ENCODE peak calls at places on chromosomes 12 and 14, in eight cellular contexts. One of them, this sample, is unnamed.

GRCh38 chr12:128259556-128260070 is 7.4 kb upstream of the TMEM132C start:
- DNase-seq in GM23338: peak
- DNase-seq in astrocyte of the cerebellum: no peak
- DNase-seq in activated CD8-positive, alpha-beta T cell treated with anti-CD3 and anti-CD28 coated beads for 36 hours: peak
- DNase-seq in upper lobe of right lung: no peak
- DNase-seq in tibial nerve: peak
- DNase-seq in lower leg skin: no peak
- DNase-seq in right atrium auricular region: no peak
- DNase-seq in this sample: no peak

GRCh38 chr12:120793357-120793756 is 67.7 kb downstream of the ACADS start:
- DNase-seq in GM23338: no peak
- DNase-seq in astrocyte of the cerebellum: no peak
- DNase-seq in activated CD8-positive, alpha-beta T cell treated with anti-CD3 and anti-CD28 coated beads for 36 hours: no peak
- DNase-seq in upper lobe of right lung: no peak
- DNase-seq in tibial nerve: no peak
- DNase-seq in lower leg skin: no peak
- DNase-seq in right atrium auricular region: no peak
- DNase-seq in this sample: no peak

GRCh38 chr14:71582705-71583104 is 349.5 kb upstream of the RGS6 start:
- DNase-seq in GM23338: no peak
- DNase-seq in astrocyte of the cerebellum: peak
- DNase-seq in activated CD8-positive, alpha-beta T cell treated with anti-CD3 and anti-CD28 coated beads for 36 hours: no peak
- DNase-seq in upper lobe of right lung: no peak
- DNase-seq in tibial nerve: no peak
- DNase-seq in lower leg skin: no peak
- DNase-seq in right atrium auricular region: no peak
- DNase-seq in this sample: no peak

GRCh38 chr14:93965287-93965821 is 11.0 kb downstream of the ASB2 start:
- DNase-seq in GM23338: no peak
- DNase-seq in astrocyte of the cerebellum: peak
- DNase-seq in activated CD8-positive, alpha-beta T cell treated with anti-CD3 and anti-CD28 coated beads for 36 hours: no peak
- DNase-seq in upper lobe of right lung: no peak
- DNase-seq in tibial nerve: no peak
- DNase-seq in lower leg skin: no peak
- DNase-seq in right atrium auricular region: no peak
- DNase-seq in this sample: no peak

GRCh38 chr12:120856980-120857379 is 47.2 kb downstream of the SPPL3 start:
- DNase-seq in GM23338: peak
- DNase-seq in astrocyte of the cerebellum: no peak
- DNase-seq in activated CD8-positive, alpha-beta T cell treated with anti-CD3 and anti-CD28 coated beads for 36 hours: no peak
- DNase-seq in upper lobe of right lung: no peak
- DNase-seq in tibial nerve: no peak
- DNase-seq in lower leg skin: no peak
- DNase-seq in right atrium auricular region: no peak
- DNase-seq in this sample: no peak

GRCh38 chr14:74531467-74531866 is 37.9 kb downstream of the ISCA2 start:
- DNase-seq in GM23338: peak
- DNase-seq in astrocyte of the cerebellum: no peak
- DNase-seq in activated CD8-positive, alpha-beta T cell treated with anti-CD3 and anti-CD28 coated beads for 36 hours: peak
- DNase-seq in upper lobe of right lung: no peak
- DNase-seq in tibial nerve: no peak
- DNase-seq in lower leg skin: no peak
- DNase-seq in right atrium auricular region: no peak
- DNase-seq in this sample: no peak

GRCh38 chr14:62087191-62087590 is 325.0 kb downstream of the SNAPC1 start:
- DNase-seq in GM23338: no peak
- DNase-seq in astrocyte of the cerebellum: no peak
- DNase-seq in activated CD8-positive, alpha-beta T cell treated with anti-CD3 and anti-CD28 coated beads for 36 hours: no peak
- DNase-seq in upper lobe of right lung: no peak
- DNase-seq in tibial nerve: no peak
- DNase-seq in lower leg skin: no peak
- DNase-seq in right atrium auricular region: no peak
- DNase-seq in this sample: no peak

GRCh38 chr12:46153267-46153872 is 115.5 kb downstream of the SLC38A1 start:
- DNase-seq in GM23338: peak
- DNase-seq in astrocyte of the cerebellum: peak
- DNase-seq in activated CD8-positive, alpha-beta T cell treated with anti-CD3 and anti-CD28 coated beads for 36 hours: no peak
- DNase-seq in upper lobe of right lung: no peak
- DNase-seq in tibial nerve: no peak
- DNase-seq in lower leg skin: no peak
- DNase-seq in right atrium auricular region: no peak
- DNase-seq in this sample: peak

GRCh38 chr12:31737345-31737744 is 8.5 kb upstream of the AMN1 start:
- DNase-seq in GM23338: no peak
- DNase-seq in astrocyte of the cerebellum: no peak
- DNase-seq in activated CD8-positive, alpha-beta T cell treated with anti-CD3 and anti-CD28 coated beads for 36 hours: no peak
- DNase-seq in upper lobe of right lung: no peak
- DNase-seq in tibial nerve: no peak
- DNase-seq in lower leg skin: no peak
- DNase-seq in right atrium auricular region: no peak
- DNase-seq in this sample: no peak

GRCh38 chr12:69701821-69702220 is 2.7 kb upstream of the BEST3 start:
- DNase-seq in GM23338: no peak
- DNase-seq in astrocyte of the cerebellum: no peak
- DNase-seq in activated CD8-positive, alpha-beta T cell treated with anti-CD3 and anti-CD28 coated beads for 36 hours: no peak
- DNase-seq in upper lobe of right lung: no peak
- DNase-seq in tibial nerve: no peak
- DNase-seq in lower leg skin: no peak
- DNase-seq in right atrium auricular region: no peak
- DNase-seq in this sample: no peak

GRCh38 chr12:89863332-89863938 is 154.8 kb upstream of the ATP2B1 start:
- DNase-seq in GM23338: no peak
- DNase-seq in astrocyte of the cerebellum: no peak
- DNase-seq in activated CD8-positive, alpha-beta T cell treated with anti-CD3 and anti-CD28 coated beads for 36 hours: peak
- DNase-seq in upper lobe of right lung: no peak
- DNase-seq in tibial nerve: no peak
- DNase-seq in lower leg skin: no peak
- DNase-seq in right atrium auricular region: no peak
- DNase-seq in this sample: peak

GRCh38 chr12:1448321-1448720 is 146.1 kb downstream of the FBXL14 start:
- DNase-seq in GM23338: no peak
- DNase-seq in astrocyte of the cerebellum: no peak
- DNase-seq in activated CD8-positive, alpha-beta T cell treated with anti-CD3 and anti-CD28 coated beads for 36 hours: no peak
- DNase-seq in upper lobe of right lung: no peak
- DNase-seq in tibial nerve: no peak
- DNase-seq in lower leg skin: no peak
- DNase-seq in right atrium auricular region: no peak
- DNase-seq in this sample: no peak

GRCh38 chr12:59651230-59651920 is 55.5 kb downstream of the SLC16A7 start:
- DNase-seq in GM23338: no peak
- DNase-seq in astrocyte of the cerebellum: no peak
- DNase-seq in activated CD8-positive, alpha-beta T cell treated with anti-CD3 and anti-CD28 coated beads for 36 hours: no peak
- DNase-seq in upper lobe of right lung: no peak
- DNase-seq in tibial nerve: no peak
- DNase-seq in lower leg skin: no peak
- DNase-seq in right atrium auricular region: no peak
- DNase-seq in this sample: no peak

GRCh38 chr14:92507174-92507768 is 6.3 kb upstream of the RIN3 start:
- DNase-seq in GM23338: no peak
- DNase-seq in astrocyte of the cerebellum: no peak
- DNase-seq in activated CD8-positive, alpha-beta T cell treated with anti-CD3 and anti-CD28 coated beads for 36 hours: no peak
- DNase-seq in upper lobe of right lung: peak
- DNase-seq in tibial nerve: peak
- DNase-seq in lower leg skin: no peak
- DNase-seq in right atrium auricular region: no peak
- DNase-seq in this sample: no peak

GRCh38 chr12:13670249-13670648 is 311.2 kb downstream of the GRIN2B start:
- DNase-seq in GM23338: no peak
- DNase-seq in astrocyte of the cerebellum: no peak
- DNase-seq in activated CD8-positive, alpha-beta T cell treated with anti-CD3 and anti-CD28 coated beads for 36 hours: no peak
- DNase-seq in upper lobe of right lung: no peak
- DNase-seq in tibial nerve: no peak
- DNase-seq in lower leg skin: no peak
- DNase-seq in right atrium auricular region: no peak
- DNase-seq in this sample: no peak

GRCh38 chr12:67633708-67634107 is 14.8 kb upstream of the DYRK2 start:
- DNase-seq in GM23338: no peak
- DNase-seq in astrocyte of the cerebellum: no peak
- DNase-seq in activated CD8-positive, alpha-beta T cell treated with anti-CD3 and anti-CD28 coated beads for 36 hours: no peak
- DNase-seq in upper lobe of right lung: peak
- DNase-seq in tibial nerve: peak
- DNase-seq in lower leg skin: no peak
- DNase-seq in right atrium auricular region: no peak
- DNase-seq in this sample: no peak

GRCh38 chr14:56333361-56334279 is 215.4 kb downstream of the PELI2 start:
- DNase-seq in GM23338: no peak
- DNase-seq in astrocyte of the cerebellum: peak
- DNase-seq in activated CD8-positive, alpha-beta T cell treated with anti-CD3 and anti-CD28 coated beads for 36 hours: no peak
- DNase-seq in upper lobe of right lung: no peak
- DNase-seq in tibial nerve: no peak
- DNase-seq in lower leg skin: no peak
- DNase-seq in right atrium auricular region: no peak
- DNase-seq in this sample: no peak

GRCh38 chr12:111557271-111558106 is 41.6 kb downstream of the ATXN2 start:
- DNase-seq in GM23338: no peak
- DNase-seq in astrocyte of the cerebellum: no peak
- DNase-seq in activated CD8-positive, alpha-beta T cell treated with anti-CD3 and anti-CD28 coated beads for 36 hours: no peak
- DNase-seq in upper lobe of right lung: no peak
- DNase-seq in tibial nerve: no peak
- DNase-seq in lower leg skin: no peak
- DNase-seq in right atrium auricular region: no peak
- DNase-seq in this sample: no peak

GRCh38 chr12:110168732-110169455 is 44.7 kb downstream of the IFT81 start:
- DNase-seq in GM23338: no peak
- DNase-seq in astrocyte of the cerebellum: no peak
- DNase-seq in activated CD8-positive, alpha-beta T cell treated with anti-CD3 and anti-CD28 coated beads for 36 hours: no peak
- DNase-seq in upper lobe of right lung: no peak
- DNase-seq in tibial nerve: no peak
- DNase-seq in lower leg skin: no peak
- DNase-seq in right atrium auricular region: no peak
- DNase-seq in this sample: no peak

GRCh38 chr12:100840748-100841147 is 46.2 kb downstream of the ANO4 start:
- DNase-seq in GM23338: no peak
- DNase-seq in astrocyte of the cerebellum: no peak
- DNase-seq in activated CD8-positive, alpha-beta T cell treated with anti-CD3 and anti-CD28 coated beads for 36 hours: no peak
- DNase-seq in upper lobe of right lung: no peak
- DNase-seq in tibial nerve: no peak
- DNase-seq in lower leg skin: no peak
- DNase-seq in right atrium auricular region: no peak
- DNase-seq in this sample: no peak

DNA sequence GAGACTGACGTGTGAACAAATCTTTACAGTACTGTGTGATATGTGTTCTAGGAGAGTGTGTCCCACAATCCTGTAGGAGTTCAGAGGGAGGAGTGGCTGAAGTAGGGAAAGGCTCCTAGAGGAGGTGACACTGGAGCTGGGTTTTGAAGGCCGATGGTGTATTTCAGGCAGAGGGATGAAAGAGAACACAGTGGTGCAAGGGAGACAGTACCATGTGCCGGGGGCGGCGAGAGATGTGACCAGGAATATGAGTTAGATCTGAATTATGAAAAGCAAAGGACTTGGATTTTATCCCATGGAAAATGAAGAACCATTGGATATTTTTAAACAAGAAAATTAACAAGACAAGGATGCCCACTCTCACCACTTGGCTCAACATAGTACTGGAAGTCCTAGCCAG is 77.0 kb upstream of the ESRRB start:
- DNase-seq in GM23338: no peak
- DNase-seq in astrocyte of the cerebellum: no peak
- DNase-seq in activated CD8-positive, alpha-beta T cell treated with anti-CD3 and anti-CD28 coated beads for 36 hours: no peak
- DNase-seq in upper lobe of right lung: no peak
- DNase-seq in tibial nerve: no peak
- DNase-seq in lower leg skin: peak
- DNase-seq in right atrium auricular region: no peak
- DNase-seq in this sample: no peak
- TF ChIP-seq CTCF in GM23338: no peak
- TF ChIP-seq CTCF in astrocyte of the cerebellum: no peak
- TF ChIP-seq CTCF in activated CD8-positive, alpha-beta T cell treated with anti-CD3 and anti-CD28 coated beads for 36 hours: no peak
- TF ChIP-seq CTCF in upper lobe of right lung: no peak
- TF ChIP-seq CTCF in tibial nerve: no peak
- TF ChIP-seq CTCF in lower leg skin: no peak
- TF ChIP-seq CTCF in right atrium auricular region: no peak
- TF ChIP-seq CTCF in this sample: no peak

DNA sequence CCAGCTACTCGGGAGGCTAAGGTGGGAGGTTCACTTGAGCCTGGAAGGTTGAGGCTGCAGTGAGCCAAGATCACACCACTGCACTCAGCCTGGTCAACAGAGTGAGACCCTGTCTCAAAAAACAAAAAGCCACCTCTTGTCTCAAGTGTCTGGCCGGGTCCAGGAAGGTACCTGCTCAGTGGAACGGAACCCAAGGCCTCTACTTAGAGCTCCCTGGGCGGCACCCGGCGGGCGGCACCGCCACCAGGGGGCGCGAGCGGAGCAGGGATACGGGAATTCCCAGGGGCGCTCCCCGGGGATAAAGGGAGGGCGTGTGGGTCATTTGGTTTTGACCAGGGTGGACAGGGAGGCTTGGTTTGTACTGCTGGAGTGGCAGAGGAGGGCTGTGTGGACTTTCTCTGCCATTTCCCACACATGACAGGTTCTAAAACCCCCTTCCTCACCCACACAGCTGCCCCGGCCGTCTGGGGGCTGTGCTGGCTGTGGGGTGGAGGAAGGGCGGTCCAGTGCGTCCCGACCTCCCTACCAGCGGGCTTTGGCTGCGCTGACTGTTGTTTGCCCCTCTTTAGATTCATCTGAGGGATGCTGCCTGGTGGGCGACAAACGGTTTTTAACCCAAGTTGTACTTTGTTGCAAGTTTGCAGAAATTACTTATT is 91.4 kb downstream of the SETD3 start:
- DNase-seq in GM23338: peak
- DNase-seq in astrocyte of the cerebellum: no peak
- DNase-seq in activated CD8-positive, alpha-beta T cell treated with anti-CD3 and anti-CD28 coated beads for 36 hours: peak
- DNase-seq in upper lobe of right lung: peak
- DNase-seq in tibial nerve: no peak
- DNase-seq in lower leg skin: peak
- DNase-seq in right atrium auricular region: no peak
- DNase-seq in this sample: peak
- TF ChIP-seq CTCF in GM23338: peak
- TF ChIP-seq CTCF in astrocyte of the cerebellum: peak
- TF ChIP-seq CTCF in activated CD8-positive, alpha-beta T cell treated with anti-CD3 and anti-CD28 coated beads for 36 hours: peak
- TF ChIP-seq CTCF in upper lobe of right lung: peak
- TF ChIP-seq CTCF in tibial nerve: peak
- TF ChIP-seq CTCF in lower leg skin: no peak
- TF ChIP-seq CTCF in right atrium auricular region: peak
- TF ChIP-seq CTCF in this sample: peak

DNA sequence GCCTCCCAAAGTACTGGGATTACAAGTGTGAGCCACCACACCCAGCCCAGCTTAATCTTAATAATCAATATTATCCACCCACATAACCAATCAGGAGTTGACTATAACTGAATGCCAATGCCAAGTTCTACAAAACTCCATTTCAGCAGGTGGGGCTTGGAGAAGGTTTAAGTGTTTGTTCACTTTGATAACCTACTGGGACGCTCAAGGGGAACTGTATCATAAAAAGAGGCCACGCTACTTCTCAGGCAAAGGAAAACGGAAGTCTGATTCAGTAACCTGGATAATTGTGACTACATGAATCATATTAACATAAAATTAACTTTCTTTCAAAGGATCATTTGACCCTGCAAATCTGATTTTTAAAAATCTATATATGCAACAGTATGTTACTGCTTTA is 179.2 kb downstream of the BCAT1 start:
- DNase-seq in GM23338: no peak
- DNase-seq in astrocyte of the cerebellum: no peak
- DNase-seq in activated CD8-positive, alpha-beta T cell treated with anti-CD3 and anti-CD28 coated beads for 36 hours: no peak
- DNase-seq in upper lobe of right lung: no peak
- DNase-seq in tibial nerve: no peak
- DNase-seq in lower leg skin: no peak
- DNase-seq in right atrium auricular region: no peak
- DNase-seq in this sample: no peak
- TF ChIP-seq CTCF in GM23338: no peak
- TF ChIP-seq CTCF in astrocyte of the cerebellum: no peak
- TF ChIP-seq CTCF in activated CD8-positive, alpha-beta T cell treated with anti-CD3 and anti-CD28 coated beads for 36 hours: no peak
- TF ChIP-seq CTCF in upper lobe of right lung: no peak
- TF ChIP-seq CTCF in tibial nerve: no peak
- TF ChIP-seq CTCF in lower leg skin: no peak
- TF ChIP-seq CTCF in right atrium auricular region: no peak
- TF ChIP-seq CTCF in this sample: no peak

GRCh38 chr12:51891843-51892242 is 3.9 kb downstream of the ANKRD33 start:
- DNase-seq in GM23338: no peak
- DNase-seq in astrocyte of the cerebellum: no peak
- DNase-seq in activated CD8-positive, alpha-beta T cell treated with anti-CD3 and anti-CD28 coated beads for 36 hours: no peak
- DNase-seq in upper lobe of right lung: no peak
- DNase-seq in tibial nerve: no peak
- DNase-seq in lower leg skin: no peak
- DNase-seq in right atrium auricular region: no peak
- DNase-seq in this sample: no peak
- TF ChIP-seq CTCF in GM23338: no peak
- TF ChIP-seq CTCF in astrocyte of the cerebellum: peak
- TF ChIP-seq CTCF in activated CD8-positive, alpha-beta T cell treated with anti-CD3 and anti-CD28 coated beads for 36 hours: peak
- TF ChIP-seq CTCF in upper lobe of right lung: peak
- TF ChIP-seq CTCF in tibial nerve: peak
- TF ChIP-seq CTCF in lower leg skin: no peak
- TF ChIP-seq CTCF in right atrium auricular region: peak
- TF ChIP-seq CTCF in this sample: peak